ENCODE peak calls at places on chromosomes 11 and 22, in five cellular contexts. W, N, K, J and B are unnamed samples.
A peak's percentile ranks its signal among the peaks of the same experiment; 100 is the strongest.

GRCh38 chr11:129728571-129728970 is 87.1 kb upstream of the TMEM45B start:
- DNase-seq in N (no peak), W (no peak), J (no peak), K (no peak), B (no peak)

GRCh38 chr11:89498845-89499448 is 7.8 kb upstream of the NOX4 start:
- DNase-seq in K (no peak), W (no peak), N (peak; percentile 8), J (peak; percentile 11), B (peak; percentile 32)

GRCh38 chr22:42452456-42452855 is 20.3 kb upstream of the NFAM1 start:
- DNase-seq in J (no peak), W (no peak), K (no peak), N (no peak), B (no peak)

GRCh38 chr22:38228326-38228872 is 26.6 kb downstream of the MAFF start:
- DNase-seq in K (no peak), W (no peak), J (no peak), N (no peak), B (no peak)

GRCh38 chr22:24067587-24068376 is 56.7 kb downstream of the CABIN1 start:
- DNase-seq in N (no peak), K (no peak), W (no peak), J (no peak), B (no peak)

GRCh38 chr11:65606876-65607613 is 7.0 kb downstream of the MAP3K11 start:
- DNase-seq in W (peak; percentile 100), N (no peak), K (no peak), J (peak; percentile 88), B (no peak)

GRCh38 chr22:22687638-22688500 is 43.5 kb downstream of the GGTLC2 start:
- DNase-seq in W (peak; percentile 60), J (peak; percentile 92), N (peak; percentile 43), K (no peak), B (peak; percentile 19)

GRCh38 chr11:46628961-46629360 is 11.6 kb downstream of the ATG13 start:
- DNase-seq in J (no peak), N (no peak), W (no peak), K (no peak), B (no peak)

GRCh38 chr11:117170210-117170609 is 8.3 kb upstream of the SIDT2 start:
- DNase-seq in N (no peak), W (no peak), K (no peak), J (no peak), B (no peak)

GRCh38 chr22:20033045-20033706 is 12.3 kb downstream of the TANGO2 start:
- DNase-seq in W (peak; percentile 70), K (no peak), N (no peak), J (no peak), B (no peak)

GRCh38 chr11:64637346-64638016 is 46.5 kb downstream of the SLC22A12 start:
- DNase-seq in K (no peak), W (peak; percentile 70), N (no peak), J (no peak), B (no peak)

GRCh38 chr11:125626381-125626950 is 1.5 kb downstream of the CHEK1 start:
- DNase-seq in J (no peak), K (peak; percentile 36), W (no peak), N (peak; percentile 79), B (peak; percentile 48)

GRCh38 chr22:46477967-46478635 is 59.3 kb downstream of the CELSR1 start:
- DNase-seq in K (no peak), J (no peak), W (no peak), N (no peak), B (no peak)

GRCh38 chr11:61701298-61701993 is 21.3 kb downstream of the DAGLA start:
- DNase-seq in J (peak; percentile 67), N (peak; percentile 37), K (no peak), W (peak; percentile 64), B (peak; percentile 60)

GRCh38 chr11:84398017-84398626 is 1112.0 kb upstream of the CCDC90B start:
- DNase-seq in W (peak; percentile 28), K (no peak), N (peak; percentile 7), J (no peak), B (no peak)

GRCh38 chr11:86672007-86672621 is at the start of gene ME3:
- DNase-seq in N (no peak), K (no peak), W (peak; percentile 77), J (no peak), B (peak; percentile 53)

GRCh38 chr22:37999640-38000272 is 15.4 kb upstream of the SOX10 start:
- DNase-seq in N (no peak), W (no peak), J (no peak), K (no peak), B (peak; percentile 41)

GRCh38 chr22:27046126-27046525 is 388.7 kb downstream of the MIAT start:
- DNase-seq in K (no peak), J (no peak), N (no peak), W (peak; percentile 27), B (no peak)

GRCh38 chr22:33658775-33659174 is 261.5 kb downstream of the LARGE1 start:
- DNase-seq in W (no peak), N (no peak), J (no peak), K (no peak), B (no peak)

GRCh38 chr22:19179472-19180048 is 1.0 kb upstream of the SLC25A1 start:
- DNase-seq in N (peak; percentile 66), W (peak; percentile 87), J (peak; percentile 95), K (peak; percentile 28), B (no peak)

GRCh38 chr11:119185916-119186634 is 800 bp downstream of the NHERF4 start:
- DNase-seq in N (no peak), W (peak; percentile 72), K (no peak), J (no peak), B (no peak)

GRCh38 chr11:57213282-57214086 is 23.6 kb downstream of the APLNR start:
- DNase-seq in N (no peak), W (peak; percentile 47), K (no peak), J (no peak), B (no peak)

GRCh38 chr11:117424781-117425180 is 97.1 kb downstream of the CEP164 start:
- DNase-seq in W (no peak), K (no peak), N (no peak), J (no peak), B (no peak)

GRCh38 chr11:62540804-62541671 is 5.6 kb downstream of the AHNAK start:
- DNase-seq in N (no peak), K (peak; percentile 76), W (no peak), J (no peak), B (no peak)

GRCh38 chr11:74650498-74650897 is 58.1 kb downstream of the POLD3 start:
- DNase-seq in K (no peak), N (no peak), W (no peak), J (no peak), B (no peak)
- TF ChIP-seq POLR2AphosphoS5 in K (no peak), N (no peak), W (no peak), J (no peak), B (no peak)

GRCh38 chr11:133955091-133955846 is 1.5 kb downstream of the IGSF9B start:
- DNase-seq in J (no peak), N (no peak), W (peak; percentile 81), K (no peak), B (no peak)

GRCh38 chr11:133955945-133956421 is 785 bp downstream of the IGSF9B start:
- DNase-seq in K (no peak), W (peak; percentile 71), J (no peak), N (no peak), B (no peak)

GRCh38 chr11:133956650-133957633 is at the start of gene IGSF9B:
- DNase-seq in W (peak; percentile 98), K (peak; percentile 49), N (no peak), J (peak; percentile 46), B (peak; percentile 49)

GRCh38 chr11:133953999-133954398 is 2.8 kb downstream of the IGSF9B start:
- DNase-seq in K (no peak), N (no peak), W (no peak), J (no peak), B (no peak)

GRCh38 chr11:133957926-133958325 is 1.2 kb upstream of the IGSF9B start:
- DNase-seq in N (no peak), J (no peak), K (no peak), W (no peak), B (no peak)
- TF ChIP-seq GABPA in N (no peak), J (no peak), K (no peak), W (no peak), B (no peak)

DNA sequence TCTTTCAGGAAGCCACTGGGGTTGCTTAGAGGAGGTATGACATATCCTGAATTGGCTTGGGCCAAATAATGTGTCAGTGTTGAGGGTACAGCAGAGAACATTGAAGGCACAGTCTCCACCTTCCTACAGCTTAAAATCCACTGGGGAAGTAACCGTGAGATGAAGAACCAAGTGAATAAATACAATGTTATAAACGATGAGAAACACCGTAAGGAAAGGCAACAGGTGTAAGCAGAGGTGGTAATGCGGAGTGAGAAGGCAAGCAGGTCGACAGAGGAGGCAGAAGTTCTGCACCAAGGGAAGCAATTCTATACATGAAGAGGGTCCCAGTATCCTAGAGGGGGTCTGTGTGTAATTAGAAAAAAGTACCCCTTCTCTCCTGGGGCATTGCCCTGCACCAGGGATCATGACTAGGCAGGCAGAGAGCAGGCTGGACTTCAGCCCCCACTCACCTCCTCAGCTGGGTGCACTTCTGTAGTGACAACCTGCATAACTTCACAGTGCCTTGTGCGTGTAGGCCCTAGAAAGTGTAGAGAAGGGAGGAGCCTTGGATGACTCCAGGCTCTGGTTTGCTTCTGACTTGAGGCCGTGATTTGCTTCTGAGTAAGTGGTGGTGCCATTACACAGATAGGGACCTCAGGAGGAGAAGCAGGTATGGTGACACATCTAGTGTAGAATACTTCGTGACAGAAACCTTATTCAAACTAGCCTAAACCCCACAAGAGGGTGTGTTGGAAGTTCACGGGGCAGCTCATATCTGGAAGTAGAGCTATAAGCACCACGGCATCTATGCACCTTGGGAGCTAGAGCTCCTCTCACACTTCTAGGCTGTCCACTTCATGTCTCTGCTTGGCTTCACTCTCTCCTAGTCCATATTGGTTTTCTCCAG is 4.9 kb downstream of the MYOD1 start:
- DNase-seq in K (no peak), J (no peak), N (no peak), W (no peak), B (no peak)
- TF ChIP-seq REST in K (no peak), J (no peak), N (no peak), W (no peak), B (no peak)

GRCh38 chr11:44565746-44566558 is 489 bp downstream of the CD82 start:
- DNase-seq in K (no peak), J (no peak), N (no peak), W (no peak), B (no peak)

GRCh38 chr11:44566559-44566949 is 1.1 kb downstream of the CD82 start:
- DNase-seq in N (no peak), J (no peak), W (no peak), K (no peak), B (no peak)

GRCh38 chr11:44564653-44565007 is 833 bp upstream of the CD82 start:
- DNase-seq in W (no peak), J (peak; percentile 30), K (no peak), N (no peak), B (no peak)

GRCh38 chr11:44564198-44564597 is 1.3 kb upstream of the CD82 start:
- DNase-seq in W (no peak), K (no peak), J (peak; percentile 2), N (no peak), B (no peak)

DNA sequence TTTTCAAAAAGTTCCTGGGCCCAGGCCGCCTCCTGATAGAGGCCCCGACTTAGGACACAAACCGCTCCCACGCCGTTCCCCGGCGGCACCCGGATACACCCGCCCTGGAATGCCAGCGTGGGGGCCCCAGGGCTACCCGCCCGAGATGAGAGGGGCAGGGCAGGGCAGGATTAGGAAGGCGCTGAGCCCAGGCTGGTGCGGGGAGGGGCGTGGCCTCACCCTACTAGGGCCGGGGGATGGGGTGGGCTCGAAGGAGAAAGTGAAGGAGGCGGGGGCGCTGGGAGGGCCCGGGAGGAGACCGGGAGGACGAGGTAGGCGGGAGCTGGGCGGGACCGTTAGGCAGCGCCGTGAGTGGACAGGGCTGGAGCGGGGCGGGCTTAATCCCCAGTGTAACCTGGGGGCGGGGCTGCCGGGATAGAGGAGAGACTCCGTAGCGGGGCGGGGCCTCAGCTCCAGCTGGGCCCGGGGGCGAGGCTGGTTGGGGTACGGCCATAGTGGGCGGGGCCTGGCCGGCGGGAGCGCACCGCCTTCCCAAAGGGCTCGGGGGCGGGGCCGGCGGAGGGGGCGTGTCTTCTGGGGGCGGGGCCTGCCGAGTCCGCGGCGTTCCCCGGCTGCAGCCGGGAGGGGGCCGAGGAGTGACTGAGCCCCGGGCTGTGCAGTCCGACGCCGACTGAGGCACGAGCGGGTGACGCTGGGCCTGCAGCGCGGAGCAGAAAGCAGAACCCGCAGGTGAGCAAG is at the start of gene CD82:
- DNase-seq in W (peak; percentile 99), K (peak; percentile 84), N (peak; percentile 78), J (peak; percentile 98), B (peak; percentile 98)
- TF ChIP-seq POLR2AphosphoS5 in W (no peak), K (peak; percentile 94), N (no peak), J (no peak), B (no peak)